ENCODE peak calls at places on chromosomes 6 and 20, in ten cellular contexts. G is GM23248; R is activated CD4-positive, alpha-beta memory T cell treated with anti-CD3 and anti-CD28 coated beads, Interleukin-2, amount 10 ng/mL, durations not matched to agents 7 days and 5 days; E is ovary; O is adrenal gland; N is NCI-H1092 treated with DMSO at 0.1 percent for 48 hours; C is NCI-H774; H is foreskin melanocyte; V is activated T-cell treated with anti-CD3 and anti-CD28 coated beads for 1 hour; A is fibroblast of mammary gland. T is an unnamed sample.

GRCh38 chr20:34586488-34587163 is 28.1 kb downstream of the MAP1LC3A start:
- DNase-seq in A (no peak), R (no peak), E (no peak), O (no peak), C (no peak), N (no peak), G (no peak), H (no peak), V (no peak), T (no peak)

GRCh38 chr6:5529015-5529414 is 267.7 kb downstream of the FARS2 start:
- DNase-seq in G (peak; percentile 41), N (no peak), O (no peak), V (no peak), E (no peak), A (peak; percentile 66), C (no peak), H (no peak), R (no peak), T (no peak)

GRCh38 chr6:97586344-97586743 is 303.3 kb upstream of the MMS22L start:
- DNase-seq in A (peak; percentile 3), O (no peak), G (peak; percentile 60), H (no peak), C (no peak), V (no peak), R (no peak), N (no peak), E (no peak), T (no peak)

GRCh38 chr6:106823058-106823457 is 151.5 kb downstream of the CD24 start:
- DNase-seq in C (no peak), E (no peak), R (no peak), V (no peak), H (no peak), O (no peak), A (no peak), G (no peak), N (no peak), T (no peak)

GRCh38 chr6:11848852-11849731 is 70.5 kb upstream of the ADTRP start:
- DNase-seq in C (peak; percentile 18), R (no peak), O (no peak), N (peak; percentile 5), H (no peak), A (peak; percentile 10), V (no peak), E (no peak), G (peak; percentile 33), T (no peak)

GRCh38 chr20:38383147-38383546 is 36.9 kb downstream of the LBP start:
- DNase-seq in E (no peak), C (no peak), A (no peak), R (no peak), V (no peak), O (no peak), G (no peak), N (no peak), H (no peak), T (no peak)

GRCh38 chr20:61924211-61924857 is 141.3 kb downstream of the TAF4 start:
- DNase-seq in A (no peak), O (no peak), C (no peak), H (no peak), G (no peak), V (no peak), R (no peak), E (no peak), N (no peak), T (no peak)

GRCh38 chr6:79670789-79671188 is 39.7 kb downstream of the SH3BGRL2 start:
- DNase-seq in G (no peak), O (no peak), A (no peak), C (peak; percentile 99), R (no peak), N (no peak), V (no peak), H (no peak), E (no peak), T (no peak)

GRCh38 chr6:145142958-145143357 is 592.4 kb downstream of the EPM2A start:
- DNase-seq in E (no peak), G (no peak), O (no peak), N (no peak), C (no peak), A (no peak), R (no peak), V (no peak), H (no peak), T (no peak)

T was measured in T-helper 9 cell.